ENCODE peak calls at places on chromosomes 13 and 19, in five cellular contexts. E, Z, G, B and F are unnamed samples. For H3K36me3, the result is how much of the 10 kb centered on the place peaks cover.

GRCh38 chr13:112992931-112993700 is 24.1 kb downstream of the MCF2L start:
- DNase-seq in E (no peak), Z (no peak), G (no peak), B (no peak), F (no peak)

GRCh38 chr13:22961835-22962537 is 218.8 kb upstream of the SGCG start:
- DNase-seq in E (no peak), Z (no peak), G (no peak), B (no peak), F (no peak)

GRCh38 chr19:42928896-42929295 is 8.1 kb downstream of the PSG7 start:
- DNase-seq in E (no peak), Z (no peak), G (no peak), B (no peak), F (no peak)

GRCh38 chr13:41196620-41197019 is 2.3 kb upstream of the KBTBD7 start:
- DNase-seq in E (no peak), Z (no peak), G (no peak), B (no peak), F (no peak)

GRCh38 chr13:97030705-97031452 is 36.6 kb upstream of the OXGR1 start:
- DNase-seq in E (no peak), Z (no peak), G (no peak), B (no peak), F (no peak)

GRCh38 chr13:28792992-28793391 is 27.1 kb upstream of the MTUS2 start:
- DNase-seq in E (no peak), Z (no peak), G (no peak), B (no peak), F (no peak)

GRCh38 chr13:113630296-113630695 is 27.7 kb downstream of the ATP4B start:
- DNase-seq in E (no peak), Z (no peak), G (no peak), B (peak), F (no peak)

GRCh38 chr19:45641274-45642105 is 2.3 kb upstream of the EML2 start:
- DNase-seq in E (peak), Z (peak), G (peak), B (peak), F (peak)

GRCh38 chr19:46179076-46179740 is 31.2 kb downstream of the IGFL2 start:
- DNase-seq in E (no peak), Z (no peak), G (no peak), B (no peak), F (no peak)

GRCh38 chr13:44451109-44451508 is 77.5 kb downstream of the SERP2 start:
- DNase-seq in E (no peak), Z (no peak), G (peak), B (no peak), F (no peak)

GRCh38 chr13:45297456-45298205 is 43.4 kb downstream of the TPT1 start:
- DNase-seq in E (no peak), Z (no peak), G (no peak), B (no peak), F (no peak)

GRCh38 chr19:29806098-29806866 is 5.5 kb upstream of the CCNE1 start:
- DNase-seq in E (peak), Z (no peak), G (peak), B (no peak), F (no peak)

GRCh38 chr13:76189882-76190519 is 553.9 kb downstream of the LMO7 start:
- DNase-seq in E (no peak), Z (no peak), G (no peak), B (no peak), F (no peak)

GRCh38 chr13:101512650-101513049 is 60.2 kb downstream of the ITGBL1 start:
- DNase-seq in E (no peak), Z (no peak), G (no peak), B (no peak), F (no peak)

GRCh38 chr13:65287405-65287804 is 1942.7 kb downstream of the PCDH9 start:
- DNase-seq in E (no peak), Z (no peak), G (no peak), B (no peak), F (no peak)

GRCh38 chr13:95564948-95565347 is 12.4 kb downstream of the CLDN10 start:
- DNase-seq in E (no peak), Z (no peak), G (no peak), B (no peak), F (no peak)

GRCh38 chr13:101465877-101466276 is 13.4 kb downstream of the ITGBL1 start:
- DNase-seq in E (no peak), Z (no peak), G (no peak), B (no peak), F (no peak)

GRCh38 chr13:41848435-41849255 is 112.3 kb downstream of the VWA8 start:
- DNase-seq in E (no peak), Z (no peak), G (no peak), B (no peak), F (no peak)

GRCh38 chr19:1410136-1410786 is 2.9 kb downstream of the DAZAP1 start:
- DNase-seq in E (no peak), Z (no peak), G (no peak), B (no peak), F (no peak)

GRCh38 chr19:3549816-3550215 is 7.6 kb downstream of the MFSD12 start:
- DNase-seq in E (no peak), Z (no peak), G (no peak), B (no peak), F (no peak)

GRCh38 chr19:6018786-6019185 is 40.8 kb upstream of the RANBP3 start:
- DNase-seq in E (no peak), Z (no peak), G (no peak), B (no peak), F (no peak)

GRCh38 chr13:25170554-25171107 is 1.5 kb downstream of the AMER2 start:
- DNase-seq in E (no peak), Z (no peak), G (no peak), B (no peak), F (no peak)

GRCh38 chr13:63449549-63449948 is 2033.9 kb upstream of the PCDH20 start:
- DNase-seq in E (no peak), Z (no peak), G (no peak), B (no peak), F (no peak)

GRCh38 chr13:24341439-24341838 is 32.1 kb downstream of the C1QTNF9 start:
- DNase-seq in E (no peak), Z (no peak), G (no peak), B (no peak), F (no peak)

GRCh38 chr13:31049833-31050232 is 111.9 kb downstream of the HSPH1 start:
- DNase-seq in E (no peak), Z (no peak), G (peak), B (no peak), F (peak)

GRCh38 chr19:54390942-54391577 is 24.2 kb upstream of the TTYH1 start:
- DNase-seq in E (peak), Z (no peak), G (no peak), B (no peak), F (no peak)

GRCh38 chr13:21075303-21076264 is 14.2 kb upstream of the LATS2 start:
- DNase-seq in E (peak), Z (no peak), G (peak), B (no peak), F (peak)

GRCh38 chr13:30323524-30323923 is 16.2 kb upstream of the KATNAL1 start:
- DNase-seq in E (no peak), Z (no peak), G (no peak), B (no peak), F (no peak)

GRCh38 chr13:80341771-80342271 is 895 bp upstream of the SPRY2 start:
- DNase-seq in E (peak), Z (no peak), G (peak), B (no peak), F (no peak)

GRCh38 chr13:62243146-62243545 is 827.5 kb upstream of the PCDH20 start:
- DNase-seq in E (no peak), Z (no peak), G (no peak), B (no peak), F (no peak)
- H3K36me3 ChIP-seq in E (under half), Z (under half), G (under half), B (under half), F (under half)

GRCh38 chr13:77697208-77698103 is at the start of gene SLAIN1:
- DNase-seq in E (peak), Z (peak), G (peak), B (peak), F (peak)

GRCh38 chr13:77696006-77696862 is 1.3 kb upstream of the SLAIN1 start:
- DNase-seq in E (no peak), Z (no peak), G (no peak), B (no peak), F (no peak)

GRCh38 chr13:77699059-77699680 is 1.7 kb downstream of the SLAIN1 start:
- DNase-seq in E (no peak), Z (no peak), G (no peak), B (no peak), F (no peak)

GRCh38 chr13:77698211-77699058 is 948 bp downstream of the SLAIN1 start:
- DNase-seq in E (no peak), Z (no peak), G (peak), B (no peak), F (peak)

DNA sequence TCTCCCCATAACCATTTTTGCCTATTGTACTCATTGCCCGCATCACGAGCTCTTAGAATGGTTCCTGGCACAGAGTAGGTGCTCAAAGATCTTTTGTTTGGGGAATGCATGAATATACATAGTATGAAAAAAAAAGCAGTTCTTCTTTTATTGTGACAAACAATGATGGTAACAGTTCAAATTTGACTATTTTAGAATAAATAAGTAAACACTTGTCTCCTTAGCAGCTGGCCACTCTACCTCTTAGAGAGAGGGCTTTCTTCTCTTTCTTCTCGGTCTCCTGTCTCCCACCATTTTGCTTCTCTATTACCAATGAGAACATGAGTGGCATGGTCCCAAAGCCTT is 652 bp upstream of the SLAIN1 start:
- DNase-seq in E (no peak), Z (no peak), G (no peak), B (no peak), F (no peak)
- H3K4me3 ChIP-seq in E (peak), Z (peak), G (peak), B (peak), F (peak)

GRCh38 chr19:31316201-31316951 is 32.9 kb downstream of the TSHZ3 start:
- DNase-seq in E (no peak), Z (no peak), G (peak), B (no peak), F (no peak)

GRCh38 chr19:31313291-31314030 is 35.8 kb downstream of the TSHZ3 start:
- DNase-seq in E (no peak), Z (no peak), G (no peak), B (no peak), F (no peak)

GRCh38 chr19:31315621-31316011 is 33.6 kb downstream of the TSHZ3 start:
- DNase-seq in E (no peak), Z (no peak), G (no peak), B (no peak), F (no peak)

GRCh38 chr19:31314156-31314555 is 35.1 kb downstream of the TSHZ3 start:
- DNase-seq in E (no peak), Z (no peak), G (no peak), B (no peak), F (no peak)

DNA sequence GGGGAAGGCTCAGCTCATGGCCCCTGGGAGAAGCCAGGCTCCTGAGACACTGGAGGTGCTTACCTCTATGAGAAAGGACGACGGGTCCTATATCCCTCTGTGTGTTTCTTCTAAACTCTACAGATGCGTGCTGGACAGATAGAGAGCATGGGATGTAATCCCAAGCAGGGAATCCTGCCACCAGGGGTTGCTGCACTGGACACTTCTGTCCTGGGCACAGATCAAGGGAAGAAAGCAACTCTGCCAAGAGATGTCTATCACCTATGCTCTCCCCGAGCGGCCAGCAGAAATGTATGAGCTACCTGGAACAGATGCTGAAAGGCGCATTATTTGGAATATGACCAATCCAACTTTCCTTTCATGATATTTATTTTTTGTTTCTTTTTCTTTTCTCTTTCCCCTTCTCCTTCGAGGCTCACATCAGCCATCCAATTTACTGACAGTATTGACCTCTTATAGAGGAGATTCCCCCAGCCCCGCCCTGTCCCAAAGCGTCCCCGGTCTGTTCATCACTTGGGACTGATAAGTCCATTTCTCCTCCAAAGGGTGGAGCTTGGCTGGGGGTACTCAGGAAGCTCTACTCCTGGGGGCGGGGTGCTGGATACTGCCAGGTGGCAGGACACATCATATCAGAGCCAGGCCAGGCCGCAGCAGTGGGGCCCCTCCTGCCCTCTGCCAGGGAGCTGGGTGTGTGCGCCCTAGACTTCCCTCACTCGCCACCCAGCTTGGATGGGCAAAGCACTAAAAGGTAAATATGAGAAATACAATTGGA is 34.2 kb downstream of the TSHZ3 start:
- DNase-seq in E (no peak), Z (no peak), G (no peak), B (no peak), F (no peak)
- H3K27ac ChIP-seq in E (no peak), Z (no peak), G (no peak), B (no peak), F (no peak)

GRCh38 chr19:15251010-15251748 is 18.9 kb upstream of the EPHX3 start:
- DNase-seq in E (no peak), Z (no peak), G (peak), B (no peak), F (no peak)
- H3K36me3 ChIP-seq in E (under half), Z (under half), G (under half), B (under half), F (under half)

GRCh38 chr19:8575467-8575997 is 1.7 kb downstream of the MYO1F start:
- DNase-seq in E (no peak), Z (no peak), G (no peak), B (no peak), F (no peak)
- H3K4me3 ChIP-seq in E (no peak), Z (no peak), G (peak), B (peak), F (peak)